ENCODE peak calls at places on chromosomes 12 and 14, in eight cellular contexts. Q is NCI-H82; L is body of pancreas; P is upper lobe of right lung; X is A549; I is AG20443; Z is activated CD8-positive, alpha-beta memory T cell treated with anti-CD3 and anti-CD28 coated beads for 24 hours; T is HFFc6. A is an unnamed sample.

GRCh38 chr12:75556306-75556899 is 45.0 kb upstream of the KRR1 start:
- DNase-seq in I (no peak), Q (peak), T (no peak), Z (no peak), X (no peak), P (no peak), L (no peak), A (no peak)

GRCh38 chr14:32980178-32980886 is 41.7 kb downstream of the NPAS3 start:
- DNase-seq in I (no peak), X (no peak), Z (no peak), Q (no peak), T (no peak), P (no peak), L (no peak), A (no peak)

GRCh38 chr12:14481201-14481600 is 86.5 kb downstream of the PLBD1 start:
- DNase-seq in L (no peak), X (no peak), Z (no peak), T (no peak), P (no peak), I (no peak), Q (no peak), A (no peak)

GRCh38 chr14:59296508-59296907 is 108.0 kb downstream of the DAAM1 start:
- DNase-seq in Q (no peak), I (no peak), L (no peak), P (no peak), T (no peak), Z (no peak), X (no peak), A (no peak)

GRCh38 chr14:37594238-37594915 is 672 bp downstream of the FOXA1 start:
- DNase-seq in P (peak), Q (peak), I (peak), L (peak), Z (no peak), T (peak), X (peak), A (no peak)

GRCh38 chr12:130948136-130948535 is 5.6 kb upstream of the ADGRD1 start:
- DNase-seq in T (no peak), L (peak), X (no peak), Q (peak), I (no peak), Z (no peak), P (no peak), A (no peak)

GRCh38 chr12:63298386-63298930 is 147.5 kb upstream of the AVPR1A start:
- DNase-seq in T (no peak), I (no peak), Q (no peak), Z (no peak), P (no peak), L (no peak), X (no peak), A (no peak)

GRCh38 chr14:63759454-63759853 is 31.6 kb upstream of the SGPP1 start:
- DNase-seq in T (no peak), Z (no peak), X (no peak), Q (no peak), I (peak), L (no peak), P (no peak), A (no peak)

GRCh38 chr14:106845286-106846087 is 1319.1 kb downstream of the TMEM121 start:
- DNase-seq in Z (peak), T (no peak), I (no peak), Q (peak), L (peak), X (peak), P (peak), A (no peak)

GRCh38 chr14:44979740-44980346 is 17.9 kb downstream of the TOGARAM1 start:
- DNase-seq in Z (no peak), X (no peak), I (no peak), L (peak), T (no peak), Q (peak), P (no peak), A (no peak)

GRCh38 chr12:12673296-12673695 is 22.7 kb downstream of the GPR19 start:
- DNase-seq in T (no peak), I (no peak), Q (no peak), L (no peak), X (no peak), P (no peak), Z (no peak), A (no peak)

GRCh38 chr12:132524405-132524804 is 34.5 kb downstream of the FBRSL1 start:
- DNase-seq in Q (no peak), L (peak), P (no peak), X (peak), T (no peak), Z (no peak), I (no peak), A (no peak)

GRCh38 chr12:53972722-53973092 is 219 bp upstream of the HOXC11 start:
- DNase-seq in T (no peak), Q (no peak), Z (no peak), X (no peak), P (no peak), I (no peak), L (no peak), A (no peak)

GRCh38 chr12:57985685-57986084 is 44.3 kb downstream of the ATP23 start:
- DNase-seq in Q (no peak), X (no peak), P (no peak), T (no peak), I (no peak), L (no peak), Z (no peak), A (no peak)

GRCh38 chr14:80621701-80622100 is 319.8 kb downstream of the CEP128 start:
- DNase-seq in I (peak), L (no peak), T (peak), X (no peak), P (no peak), Z (no peak), Q (no peak), A (no peak)

GRCh38 chr12:32671930-32672785 is 6.9 kb upstream of the DNM1L start:
- DNase-seq in X (peak), T (peak), L (peak), Z (no peak), P (no peak), I (peak), Q (peak), A (no peak)

GRCh38 chr14:44170554-44170953 is 336.5 kb downstream of the FSCB start:
- DNase-seq in Z (no peak), L (no peak), X (no peak), P (no peak), I (no peak), Q (no peak), T (no peak), A (no peak)

GRCh38 chr12:92650228-92650822 is 52.5 kb upstream of the PLEKHG7 start:
- DNase-seq in I (no peak), Q (no peak), P (no peak), L (no peak), X (no peak), Z (no peak), T (no peak), A (no peak)

GRCh38 chr14:51612449-51612848 is 39.3 kb upstream of the FRMD6 start:
- DNase-seq in P (no peak), Q (no peak), T (no peak), I (no peak), X (no peak), Z (no peak), L (no peak), A (no peak)

GRCh38 chr12:101238806-101239329 is 28.8 kb upstream of the SLC5A8 start:
- DNase-seq in P (no peak), X (no peak), I (no peak), Q (no peak), T (no peak), Z (no peak), L (no peak), A (no peak)

GRCh38 chr14:58587271-58587670 is 50.5 kb upstream of the DACT1 start:
- DNase-seq in L (no peak), X (no peak), P (no peak), Z (no peak), Q (no peak), T (peak), I (peak), A (no peak)

GRCh38 chr12:108967869-108968540 is 52.9 kb downstream of the SVOP start:
- DNase-seq in I (no peak), Z (no peak), L (no peak), Q (peak), X (peak), T (no peak), P (no peak), A (no peak)

GRCh38 chr14:75011356-75012097 is 8.8 kb downstream of the EIF2B2 start:
- DNase-seq in Q (no peak), T (peak), P (no peak), Z (no peak), I (peak), L (no peak), X (no peak), A (no peak)

GRCh38 chr12:52246720-52247621 is 13.9 kb downstream of the KRT7 start:
- DNase-seq in P (no peak), Z (no peak), L (peak), Q (peak), I (no peak), X (peak), T (no peak), A (no peak)

GRCh38 chr12:57837779-57838562 is 8.6 kb downstream of the CTDSP2 start:
- DNase-seq in Q (no peak), L (no peak), X (no peak), P (peak), T (peak), Z (no peak), I (peak), A (no peak)

GRCh38 chr12:113684053-113684907 is 212.6 kb upstream of the LHX5 start:
- DNase-seq in T (no peak), Z (no peak), P (no peak), I (peak), L (no peak), Q (peak), X (no peak), A (no peak)

GRCh38 chr14:103721334-103722120 is 5.9 kb downstream of the ZFYVE21 start:
- DNase-seq in I (peak), L (no peak), Z (no peak), P (no peak), X (peak), T (no peak), Q (no peak), A (no peak)

GRCh38 chr14:104771918-104772706 is 19.2 kb downstream of the SIVA1 start:
- DNase-seq in T (no peak), I (no peak), X (no peak), P (no peak), Z (no peak), Q (no peak), L (no peak), A (no peak)